ENCODE peak calls at places on chromosomes 16 and 17, in six cellular contexts. N is AG10803, R is astrocyte of the spinal cord, Q is heart left ventricle, D is body of pancreas, O is IMR-90. U is an unnamed sample.

GRCh38 chr17:12730931-12731521 is 58.3 kb upstream of the ARHGAP44 start:
- DNase-seq in N (peak; percentile 38), R (peak; percentile 37), Q (peak; percentile 94), D (peak; percentile 91), O (peak; percentile 78), U (peak; percentile 35)

GRCh38 chr17:28346199-28346580 is 10.6 kb downstream of the TNFAIP1 start:
- DNase-seq in N (no peak), R (peak; percentile 49), Q (no peak), D (no peak), O (no peak), U (no peak)

GRCh38 chr16:86764551-86764950 is 186.2 kb downstream of the FOXL1 start:
- DNase-seq in N (no peak), R (no peak), Q (no peak), D (no peak), O (no peak), U (no peak)

GRCh38 chr16:11312718-11313492 is 31.8 kb upstream of the PRM1 start:
- DNase-seq in N (peak; percentile 77), R (peak; percentile 48), Q (no peak), D (peak; percentile 69), O (peak; percentile 78), U (no peak)

GRCh38 chr16:2533912-2534311 is 2.7 kb upstream of the CEMP1 start:
- DNase-seq in N (no peak), R (no peak), Q (no peak), D (no peak), O (no peak), U (no peak)

GRCh38 chr16:81036751-81037350 is 1.2 kb downstream of the ATMIN start:
- DNase-seq in N (peak; percentile 24), R (no peak), Q (no peak), D (no peak), O (no peak), U (peak; percentile 34)

GRCh38 chr17:67520282-67520906 is 143.3 kb downstream of the PITPNC1 start:
- DNase-seq in N (peak; percentile 87), R (peak; percentile 48), Q (no peak), D (peak; percentile 51), O (peak; percentile 48), U (peak; percentile 27)

GRCh38 chr17:59498421-59499307 is 66.7 kb upstream of the DHX40 start:
- DNase-seq in N (peak; percentile 63), R (peak; percentile 14), Q (no peak), D (no peak), O (no peak), U (no peak)

GRCh38 chr17:69223809-69224208 is 4.8 kb downstream of the ABCA10 start:
- DNase-seq in N (peak; percentile 51), R (peak; percentile 73), Q (no peak), D (no peak), O (peak; percentile 48), U (no peak)

GRCh38 chr17:61568219-61569072 is 22.6 kb downstream of the NACA2 start:
- DNase-seq in N (no peak), R (no peak), Q (no peak), D (no peak), O (no peak), U (peak; percentile 96)

GRCh38 chr17:74752822-74753401 is 4.5 kb downstream of the NHERF1 start:
- DNase-seq in N (no peak), R (no peak), Q (no peak), D (no peak), O (no peak), U (no peak)

GRCh38 chr16:81371106-81371505 is 56.3 kb downstream of the GAN start:
- DNase-seq in N (peak; percentile 20), R (no peak), Q (no peak), D (no peak), O (no peak), U (peak; percentile 72)

GRCh38 chr17:31715436-31715835 is 143.6 kb downstream of the COPRS start:
- DNase-seq in N (no peak), R (no peak), Q (no peak), D (peak; percentile 20), O (no peak), U (no peak)

GRCh38 chr17:62666061-62666800 is 38.8 kb downstream of the MRC2 start:
- DNase-seq in N (no peak), R (no peak), Q (no peak), D (no peak), O (no peak), U (no peak)

GRCh38 chr17:29004081-29004692 is 1.6 kb downstream of the SEZ6 start:
- DNase-seq in N (peak; percentile 16), R (no peak), Q (no peak), D (no peak), O (peak; percentile 33), U (no peak)

DNA sequence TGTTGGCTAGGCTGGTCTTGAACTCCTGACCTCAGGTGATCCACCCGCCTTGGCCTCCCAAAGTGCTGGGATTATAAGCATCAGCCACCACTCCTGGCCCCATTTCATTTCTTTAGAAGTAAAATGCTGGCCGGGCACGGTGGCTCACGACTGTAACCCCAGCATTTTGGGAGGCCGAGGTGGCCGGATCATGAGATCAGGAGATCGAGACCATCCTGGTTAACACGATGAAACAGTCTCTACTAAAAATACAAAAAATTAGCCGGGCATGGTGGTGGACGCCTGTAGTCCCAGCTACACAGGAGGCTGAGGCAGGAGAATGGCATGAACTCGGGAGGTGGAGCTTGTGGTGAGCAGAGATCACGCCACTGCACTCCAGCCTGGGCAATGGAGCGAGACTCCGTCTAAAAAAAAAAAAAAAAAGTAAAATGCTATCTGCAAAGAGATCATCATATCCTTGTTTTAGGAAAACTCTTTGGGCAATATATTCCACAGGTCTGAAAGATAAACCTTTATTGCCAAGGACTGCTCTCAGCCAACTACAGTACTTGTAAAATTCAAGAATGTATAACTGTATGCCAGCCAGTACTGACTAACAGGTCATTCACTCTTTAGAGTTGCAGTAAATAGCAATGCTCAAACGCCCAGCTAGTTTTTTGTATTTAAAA is 3.8 kb downstream of the GJC1 start:
- DNase-seq in N (no peak), R (peak; percentile 19), Q (no peak), D (no peak), O (no peak), U (no peak)
- H3K4me3 ChIP-seq in N (no peak overlapping the region), R (no peak overlapping the region), Q (no peak overlapping the region), D (no peak overlapping the region), O (no peak overlapping the region), U (no peak overlapping the region)

GRCh38 chr17:80755650-80756405 is 211.2 kb downstream of the RPTOR start:
- DNase-seq in N (no peak), R (no peak), Q (no peak), D (no peak), O (no peak), U (no peak)
- TF ChIP-seq CTCF in N (peak; percentile 20), R (peak; percentile 44), Q (no peak), D (no peak), O (peak; percentile 31), U (no peak)

GRCh38 chr16:58494981-58495860 is 4.7 kb upstream of the NDRG4 start:
- DNase-seq in N (peak; percentile 89), R (peak; percentile 98), Q (peak; percentile 88), D (peak; percentile 89), O (peak; percentile 99), U (peak; percentile 85)
- H3K4me3 ChIP-seq in N (peak overlapping the region; percentile 22), R (peak overlapping the region; percentile 8), Q (peak overlapping the region; percentile 2), D (no peak overlapping the region), O (no peak overlapping the region), U (no peak overlapping the region)

DNA sequence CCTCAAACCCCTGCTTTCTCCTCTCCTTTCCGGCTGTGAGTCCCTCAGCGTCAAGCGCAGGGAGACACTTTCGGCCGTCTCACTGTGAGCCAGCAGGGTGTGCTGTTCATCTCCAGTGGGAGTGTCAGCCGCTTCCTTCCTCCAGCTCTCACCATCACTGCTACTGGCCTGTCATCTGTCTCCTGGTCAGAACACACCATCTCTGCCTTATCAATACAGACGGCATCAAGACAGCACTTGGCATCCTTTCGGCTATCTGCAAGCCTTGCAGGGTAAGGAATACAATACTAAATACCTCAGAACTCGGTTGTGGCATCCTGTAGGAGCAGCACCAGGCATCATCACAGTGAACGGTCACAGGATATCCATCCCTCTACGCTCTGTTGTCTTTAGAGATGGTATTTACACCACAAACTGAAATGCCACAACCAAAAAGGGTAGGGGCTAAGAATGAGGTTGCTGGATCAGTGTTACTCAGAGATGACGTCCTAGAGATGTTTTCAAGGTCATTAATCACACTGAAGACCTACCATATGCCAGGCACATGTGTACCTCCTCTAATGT is 20.7 kb upstream of the CMTM4 start:
- DNase-seq in N (peak; percentile 88), R (peak; percentile 70), Q (peak; percentile 35), D (no peak), O (peak; percentile 88), U (no peak)
- TF ChIP-seq CTCF in N (peak; percentile 90), R (peak; percentile 72), Q (peak; percentile 45), D (peak; percentile 19), O (peak; percentile 52), U (peak; percentile 48)

DNA sequence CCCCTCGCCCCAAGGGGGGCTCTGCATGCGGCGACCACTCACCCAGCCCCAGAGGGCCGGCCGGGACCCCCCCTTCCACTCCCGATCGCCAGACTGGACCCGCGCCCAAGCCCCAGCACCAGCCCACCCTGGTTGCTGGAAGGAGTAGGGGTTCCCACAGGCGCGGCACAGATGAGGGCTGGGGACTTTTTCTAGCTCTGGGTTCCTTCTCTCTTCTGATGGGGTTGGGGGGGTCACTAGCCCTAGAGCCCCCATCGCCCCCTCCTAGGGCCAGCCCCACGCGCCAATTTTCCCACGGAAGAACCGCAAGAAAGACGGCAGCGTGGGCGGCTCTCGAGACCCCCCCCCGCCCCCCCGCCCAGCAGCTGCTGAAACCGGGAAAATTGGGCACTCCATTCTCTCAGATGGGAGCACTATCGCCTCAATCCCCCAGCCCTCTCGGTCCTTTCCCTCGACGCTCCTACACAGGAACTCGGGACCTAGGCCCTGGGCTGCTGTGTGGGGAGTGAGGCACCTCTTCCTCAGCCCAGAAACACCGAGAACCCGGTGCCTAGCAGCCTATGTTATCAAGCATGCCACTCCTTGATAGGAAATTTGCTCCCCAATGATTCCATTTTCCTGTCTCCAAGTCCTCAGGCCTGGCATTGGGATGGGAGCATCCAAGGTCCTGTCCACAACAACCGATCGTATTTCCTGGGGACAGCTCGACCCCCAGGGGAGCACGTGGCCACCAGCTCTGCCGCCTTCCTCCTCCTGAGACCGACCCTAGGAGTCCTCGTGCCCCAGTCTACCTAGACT is 17.1 kb upstream of the CBX8 start:
- DNase-seq in N (no peak), R (no peak), Q (no peak), D (no peak), O (no peak), U (no peak)
- H3K4me3 ChIP-seq in N (no peak overlapping the region), R (no peak overlapping the region), Q (no peak overlapping the region), D (no peak overlapping the region), O (no peak overlapping the region), U (peak overlapping the region; percentile 20)

GRCh38 chr17:38605852-38606645 is at the start of gene SRCIN1:
- DNase-seq in N (no peak), R (no peak), Q (peak; percentile 74), D (peak; percentile 75), O (peak; percentile 2), U (no peak)

GRCh38 chr17:38603786-38604478 is 1.8 kb downstream of the SRCIN1 start:
- DNase-seq in N (no peak), R (no peak), Q (no peak), D (no peak), O (no peak), U (no peak)

GRCh38 chr17:38602862-38603785 is 2.6 kb downstream of the SRCIN1 start:
- DNase-seq in N (no peak), R (no peak), Q (no peak), D (no peak), O (no peak), U (no peak)

GRCh38 chr17:38605230-38605851 is 411 bp downstream of the SRCIN1 start:
- DNase-seq in N (no peak), R (no peak), Q (no peak), D (no peak), O (no peak), U (no peak)

GRCh38 chr17:38604479-38605229 is 1.1 kb downstream of the SRCIN1 start:
- DNase-seq in N (no peak), R (no peak), Q (no peak), D (no peak), O (no peak), U (no peak)
- TF ChIP-seq CTCF in N (no peak), R (no peak), Q (no peak), D (no peak), O (no peak), U (no peak)

U was measured in bronchial epithelial cell.